ENCODE peak calls at places on chromosome X, in eight cellular contexts. One of them, this sample, is unnamed.

GRCh38 chrX:133473451-133473850 is 58.2 kb upstream of the GPC4 start:
- DNase-seq in HT1080: peak; percentile 24
- DNase-seq in Peyer's patch: no peak
- DNase-seq in D341Med: no peak
- DNase-seq in astrocyte: no peak
- DNase-seq in type B pancreatic cell: no peak
- DNase-seq in EL: no peak
- DNase-seq in AG09309: no peak
- DNase-seq in this sample: no peak

GRCh38 chrX:120213438-120214265 is 37.0 kb upstream of the ZBTB33 start:
- DNase-seq in HT1080: peak; percentile 43
- DNase-seq in Peyer's patch: peak; percentile 86
- DNase-seq in D341Med: peak; percentile 66
- DNase-seq in astrocyte: peak; percentile 15
- DNase-seq in type B pancreatic cell: no peak
- DNase-seq in EL: peak; percentile 48
- DNase-seq in AG09309: peak; percentile 1
- DNase-seq in this sample: peak; percentile 65

GRCh38 chrX:323721-324628 is 5.4 kb upstream of the GTPBP6 start:
- DNase-seq in HT1080: peak; percentile 60
- DNase-seq in Peyer's patch: peak; percentile 79
- DNase-seq in D341Med: peak; percentile 74
- DNase-seq in astrocyte: peak; percentile 76
- DNase-seq in type B pancreatic cell: no peak
- DNase-seq in EL: no peak
- DNase-seq in AG09309: no peak
- DNase-seq in this sample: peak; percentile 57

GRCh38 chrX:48761674-48762471 is at the start of gene GLOD5:
- DNase-seq in HT1080: peak; percentile 14
- DNase-seq in Peyer's patch: peak; percentile 78
- DNase-seq in D341Med: peak; percentile 62
- DNase-seq in astrocyte: no peak
- DNase-seq in type B pancreatic cell: peak; percentile 71
- DNase-seq in EL: no peak
- DNase-seq in AG09309: no peak
- DNase-seq in this sample: peak; percentile 25

GRCh38 chrX:69539437-69539836 is 35.3 kb downstream of the NALF2 start:
- DNase-seq in HT1080: no peak
- DNase-seq in Peyer's patch: no peak
- DNase-seq in D341Med: no peak
- DNase-seq in astrocyte: no peak
- DNase-seq in type B pancreatic cell: no peak
- DNase-seq in EL: no peak
- DNase-seq in AG09309: no peak
- DNase-seq in this sample: no peak

GRCh38 chrX:74232859-74233258 is 71.1 kb upstream of the ZCCHC13 start:
- DNase-seq in HT1080: peak; percentile 17
- DNase-seq in Peyer's patch: no peak
- DNase-seq in D341Med: no peak
- DNase-seq in astrocyte: peak; percentile 35
- DNase-seq in type B pancreatic cell: no peak
- DNase-seq in EL: peak; percentile 23
- DNase-seq in AG09309: no peak
- DNase-seq in this sample: peak; percentile 24

GRCh38 chrX:5726246-5726645 is 502.4 kb downstream of the NLGN4X start:
- DNase-seq in HT1080: peak; percentile 79
- DNase-seq in Peyer's patch: no peak
- DNase-seq in D341Med: no peak
- DNase-seq in astrocyte: peak; percentile 9
- DNase-seq in type B pancreatic cell: no peak
- DNase-seq in EL: no peak
- DNase-seq in AG09309: no peak
- DNase-seq in this sample: no peak

GRCh38 chrX:11970935-11971334 is 167.3 kb upstream of the FRMPD4 start:
- DNase-seq in HT1080: peak; percentile 51
- DNase-seq in Peyer's patch: no peak
- DNase-seq in D341Med: no peak
- DNase-seq in astrocyte: peak; percentile 12
- DNase-seq in type B pancreatic cell: no peak
- DNase-seq in EL: peak; percentile 15
- DNase-seq in AG09309: no peak
- DNase-seq in this sample: no peak

GRCh38 chrX:39133971-39134370 is 332.7 kb downstream of the MID1IP1 start:
- DNase-seq in HT1080: no peak
- DNase-seq in Peyer's patch: peak; percentile 66
- DNase-seq in D341Med: peak; percentile 13
- DNase-seq in astrocyte: no peak
- DNase-seq in type B pancreatic cell: no peak
- DNase-seq in EL: no peak
- DNase-seq in AG09309: no peak
- DNase-seq in this sample: peak; percentile 51

GRCh38 chrX:12702509-12703091 is 88.6 kb upstream of the PRPS2 start:
- DNase-seq in HT1080: no peak
- DNase-seq in Peyer's patch: no peak
- DNase-seq in D341Med: peak; percentile 20
- DNase-seq in astrocyte: no peak
- DNase-seq in type B pancreatic cell: no peak
- DNase-seq in EL: peak; percentile 1
- DNase-seq in AG09309: no peak
- DNase-seq in this sample: peak; percentile 33

GRCh38 chrX:17564689-17565409 is 172.4 kb upstream of the SCML1 start:
- DNase-seq in HT1080: no peak
- DNase-seq in Peyer's patch: no peak
- DNase-seq in D341Med: no peak
- DNase-seq in astrocyte: peak; percentile 49
- DNase-seq in type B pancreatic cell: no peak
- DNase-seq in EL: peak; percentile 17
- DNase-seq in AG09309: peak; percentile 32
- DNase-seq in this sample: no peak

GRCh38 chrX:20265726-20266681 is 705 bp downstream of the RPS6KA3 start:
- DNase-seq in HT1080: peak; percentile 34
- DNase-seq in Peyer's patch: peak; percentile 52
- DNase-seq in D341Med: peak; percentile 58
- DNase-seq in astrocyte: no peak
- DNase-seq in type B pancreatic cell: no peak
- DNase-seq in EL: no peak
- DNase-seq in AG09309: no peak
- DNase-seq in this sample: peak; percentile 7